ENCODE peak calls at places on chromosomes 4 and X, in four cellular contexts. One of them, this sample, is unnamed.

GRCh38 chr4:15691346-15692140 is 9.9 kb downstream of the FAM200B start:
- DNase-seq in dorsolateral prefrontal cortex: no peak
- DNase-seq in mammary epithelial cell: peak
- DNase-seq in HCT116: no peak
- DNase-seq in this sample: peak

GRCh38 chr4:125719987-125720386 is 405.2 kb downstream of the FAT4 start:
- DNase-seq in dorsolateral prefrontal cortex: no peak
- DNase-seq in mammary epithelial cell: no peak
- DNase-seq in HCT116: peak
- DNase-seq in this sample: no peak

GRCh38 chr4:183522821-183523220 is 18.0 kb downstream of the ING2 start:
- DNase-seq in dorsolateral prefrontal cortex: no peak
- DNase-seq in mammary epithelial cell: no peak
- DNase-seq in HCT116: no peak
- DNase-seq in this sample: no peak

GRCh38 chrX:40146471-40147398 is 49.0 kb upstream of the BCOR start:
- DNase-seq in dorsolateral prefrontal cortex: peak
- DNase-seq in mammary epithelial cell: no peak
- DNase-seq in HCT116: no peak
- DNase-seq in this sample: no peak

GRCh38 chr4:129087516-129087915 is 5.8 kb downstream of the SCLT1 start:
- DNase-seq in dorsolateral prefrontal cortex: no peak
- DNase-seq in mammary epithelial cell: no peak
- DNase-seq in HCT116: no peak
- DNase-seq in this sample: no peak

GRCh38 chr4:1381181-1381621 is 25.0 kb downstream of the NKX1-1 start:
- DNase-seq in dorsolateral prefrontal cortex: no peak
- DNase-seq in mammary epithelial cell: no peak
- DNase-seq in HCT116: no peak
- DNase-seq in this sample: no peak

GRCh38 chr4:73853246-73853704 is at the start of gene PF4V1:
- DNase-seq in dorsolateral prefrontal cortex: no peak
- DNase-seq in mammary epithelial cell: no peak
- DNase-seq in HCT116: no peak
- DNase-seq in this sample: no peak

GRCh38 chr4:15755321-15755750 is 22.8 kb upstream of the CD38 start:
- DNase-seq in dorsolateral prefrontal cortex: no peak
- DNase-seq in mammary epithelial cell: peak
- DNase-seq in HCT116: no peak
- DNase-seq in this sample: no peak

GRCh38 chr4:44738615-44739014 is 12.3 kb upstream of the GNPDA2 start:
- DNase-seq in dorsolateral prefrontal cortex: no peak
- DNase-seq in mammary epithelial cell: no peak
- DNase-seq in HCT116: no peak
- DNase-seq in this sample: no peak

GRCh38 chrX:30597258-30598012 is 19.9 kb upstream of the TASL start:
- DNase-seq in dorsolateral prefrontal cortex: no peak
- DNase-seq in mammary epithelial cell: no peak
- DNase-seq in HCT116: no peak
- DNase-seq in this sample: no peak

GRCh38 chr4:8271821-8272220 is 2.3 kb downstream of the HTRA3 start:
- DNase-seq in dorsolateral prefrontal cortex: no peak
- DNase-seq in mammary epithelial cell: no peak
- DNase-seq in HCT116: no peak
- DNase-seq in this sample: no peak

GRCh38 chrX:20442597-20442996 is 175.9 kb upstream of the RPS6KA3 start:
- DNase-seq in dorsolateral prefrontal cortex: peak
- DNase-seq in mammary epithelial cell: peak
- DNase-seq in HCT116: peak
- DNase-seq in this sample: peak

GRCh38 chr4:112213850-112214249 is 17.7 kb upstream of the AP1AR start:
- DNase-seq in dorsolateral prefrontal cortex: no peak
- DNase-seq in mammary epithelial cell: peak
- DNase-seq in HCT116: no peak
- DNase-seq in this sample: no peak

GRCh38 chrX:11395859-11396258 is 102.6 kb downstream of the AMELX start:
- DNase-seq in dorsolateral prefrontal cortex: no peak
- DNase-seq in mammary epithelial cell: no peak
- DNase-seq in HCT116: no peak
- DNase-seq in this sample: no peak

GRCh38 chr4:186719925-186720694 is 3.5 kb downstream of the FAT1 start:
- DNase-seq in dorsolateral prefrontal cortex: no peak
- DNase-seq in mammary epithelial cell: peak
- DNase-seq in HCT116: no peak
- DNase-seq in this sample: no peak

GRCh38 chrX:16826207-16826606 is 39.9 kb downstream of the TXLNG start:
- DNase-seq in dorsolateral prefrontal cortex: no peak
- DNase-seq in mammary epithelial cell: peak
- DNase-seq in HCT116: no peak
- DNase-seq in this sample: no peak

GRCh38 chr4:111943796-111944203 is 201.5 kb upstream of the FAM241A start:
- DNase-seq in dorsolateral prefrontal cortex: no peak
- DNase-seq in mammary epithelial cell: peak
- DNase-seq in HCT116: peak
- DNase-seq in this sample: no peak

GRCh38 chrX:9416562-9417319 is 48.1 kb upstream of the TBL1X start:
- DNase-seq in dorsolateral prefrontal cortex: no peak
- DNase-seq in mammary epithelial cell: no peak
- DNase-seq in HCT116: no peak
- DNase-seq in this sample: no peak

GRCh38 chr4:18935956-18936355 is 914.4 kb upstream of the LCORL start:
- DNase-seq in dorsolateral prefrontal cortex: no peak
- DNase-seq in mammary epithelial cell: no peak
- DNase-seq in HCT116: no peak
- DNase-seq in this sample: no peak

GRCh38 chrX:131393426-131393825 is 104.3 kb upstream of the IGSF1 start:
- DNase-seq in dorsolateral prefrontal cortex: no peak
- DNase-seq in mammary epithelial cell: no peak
- DNase-seq in HCT116: no peak
- DNase-seq in this sample: no peak

GRCh38 chrX:12814434-12814833 is 23.2 kb downstream of the PRPS2 start:
- DNase-seq in dorsolateral prefrontal cortex: peak
- DNase-seq in mammary epithelial cell: peak
- DNase-seq in HCT116: no peak
- DNase-seq in this sample: peak

GRCh38 chr4:18227880-18228279 is 206.3 kb upstream of the LCORL start:
- DNase-seq in dorsolateral prefrontal cortex: no peak
- DNase-seq in mammary epithelial cell: no peak
- DNase-seq in HCT116: no peak
- DNase-seq in this sample: no peak

GRCh38 chrX:65581661-65582339 is 47.2 kb upstream of the LAS1L start:
- DNase-seq in dorsolateral prefrontal cortex: peak
- DNase-seq in mammary epithelial cell: peak
- DNase-seq in HCT116: peak
- DNase-seq in this sample: no peak

GRCh38 chr4:5866841-5867782 is 25.8 kb downstream of the CRMP1 start:
- DNase-seq in dorsolateral prefrontal cortex: no peak
- DNase-seq in mammary epithelial cell: no peak
- DNase-seq in HCT116: no peak
- DNase-seq in this sample: no peak

GRCh38 chr4:179095585-179096228 is 1653.5 kb upstream of the AGA start:
- DNase-seq in dorsolateral prefrontal cortex: no peak
- DNase-seq in mammary epithelial cell: no peak
- DNase-seq in HCT116: no peak
- DNase-seq in this sample: no peak

GRCh38 chr4:99915449-99915848 is 21.2 kb upstream of the LAMTOR3 start:
- DNase-seq in dorsolateral prefrontal cortex: no peak
- DNase-seq in mammary epithelial cell: no peak
- DNase-seq in HCT116: no peak
- DNase-seq in this sample: no peak

GRCh38 chr4:153067376-153067775 is 131.3 kb downstream of the FHDC1 start:
- DNase-seq in dorsolateral prefrontal cortex: no peak
- DNase-seq in mammary epithelial cell: peak
- DNase-seq in HCT116: no peak
- DNase-seq in this sample: peak

GRCh38 chr4:74855879-74856278 is 61.6 kb upstream of the BTC start:
- DNase-seq in dorsolateral prefrontal cortex: no peak
- DNase-seq in mammary epithelial cell: peak
- DNase-seq in HCT116: no peak
- DNase-seq in this sample: no peak

GRCh38 chrX:153921511-153922285 is 4.4 kb downstream of the ARHGAP4 start:
- DNase-seq in dorsolateral prefrontal cortex: no peak
- DNase-seq in mammary epithelial cell: no peak
- DNase-seq in HCT116: no peak
- DNase-seq in this sample: no peak

GRCh38 chr4:78565971-78566372 is 14.4 kb downstream of the ANXA3 start:
- DNase-seq in dorsolateral prefrontal cortex: no peak
- DNase-seq in mammary epithelial cell: peak
- DNase-seq in HCT116: peak
- DNase-seq in this sample: no peak

GRCh38 chrX:16528620-16529019 is 121.3 kb upstream of the S100G start:
- DNase-seq in dorsolateral prefrontal cortex: no peak
- DNase-seq in mammary epithelial cell: no peak
- DNase-seq in HCT116: no peak
- DNase-seq in this sample: no peak

GRCh38 chr4:102493257-102493656 is 7.9 kb upstream of the NFKB1 start:
- DNase-seq in dorsolateral prefrontal cortex: no peak
- DNase-seq in mammary epithelial cell: no peak
- DNase-seq in HCT116: no peak
- DNase-seq in this sample: no peak

GRCh38 chrX:38379088-38379487 is 26.7 kb downstream of the OTC start:
- DNase-seq in dorsolateral prefrontal cortex: no peak
- DNase-seq in mammary epithelial cell: no peak
- DNase-seq in HCT116: no peak
- DNase-seq in this sample: no peak

GRCh38 chr4:153781717-153782416 is 7.0 kb downstream of the SFRP2 start:
- DNase-seq in dorsolateral prefrontal cortex: no peak
- DNase-seq in mammary epithelial cell: no peak
- DNase-seq in HCT116: no peak
- DNase-seq in this sample: peak

GRCh38 chrX:107935200-107935599 is 47.0 kb downstream of the TEX13B start:
- DNase-seq in dorsolateral prefrontal cortex: no peak
- DNase-seq in mammary epithelial cell: peak
- DNase-seq in HCT116: no peak
- DNase-seq in this sample: no peak
- H3K4me3 ChIP-seq in dorsolateral prefrontal cortex: peak
- H3K4me3 ChIP-seq in mammary epithelial cell: peak
- H3K4me3 ChIP-seq in HCT116: no peak
- H3K4me3 ChIP-seq in this sample: no peak

GRCh38 chr4:169009281-169010124 is 552 bp downstream of the CBR4 start:
- DNase-seq in dorsolateral prefrontal cortex: peak
- DNase-seq in mammary epithelial cell: peak
- DNase-seq in HCT116: peak
- DNase-seq in this sample: no peak
- TF ChIP-seq CTCF in dorsolateral prefrontal cortex: no peak
- TF ChIP-seq CTCF in mammary epithelial cell: peak
- TF ChIP-seq CTCF in HCT116: peak
- TF ChIP-seq CTCF in this sample: peak

GRCh38 chrX:136779346-136779781 is 1.4 kb downstream of the ARHGEF6 start:
- DNase-seq in dorsolateral prefrontal cortex: no peak
- DNase-seq in mammary epithelial cell: no peak
- DNase-seq in HCT116: no peak
- DNase-seq in this sample: no peak
- H3K4me3 ChIP-seq in dorsolateral prefrontal cortex: no peak
- H3K4me3 ChIP-seq in mammary epithelial cell: no peak
- H3K4me3 ChIP-seq in HCT116: no peak
- H3K4me3 ChIP-seq in this sample: peak

DNA sequence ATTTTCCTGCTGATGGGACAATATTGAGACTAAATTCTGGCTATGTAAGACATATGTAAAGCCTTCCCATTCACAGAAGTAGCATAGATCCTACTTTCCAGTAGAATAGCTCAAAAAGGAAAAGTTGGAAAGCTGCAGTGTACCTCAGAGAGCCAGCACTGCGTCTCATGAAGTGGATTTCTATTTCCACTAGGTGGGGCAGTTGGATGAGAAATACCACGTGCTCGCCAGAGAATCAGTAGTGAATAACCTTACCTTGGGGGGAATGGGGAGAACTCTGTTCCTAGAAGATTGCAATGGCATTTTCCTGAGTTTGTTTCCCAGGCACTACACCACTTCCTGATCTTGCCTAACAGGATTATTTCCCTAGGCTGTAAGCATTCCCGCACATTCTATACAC is 907.1 kb downstream of the FSTL5 start:
- DNase-seq in dorsolateral prefrontal cortex: no peak
- DNase-seq in mammary epithelial cell: no peak
- DNase-seq in HCT116: peak
- DNase-seq in this sample: no peak
- TF ChIP-seq CTCF in dorsolateral prefrontal cortex: no peak
- TF ChIP-seq CTCF in mammary epithelial cell: peak
- TF ChIP-seq CTCF in HCT116: no peak
- TF ChIP-seq CTCF in this sample: peak

DNA sequence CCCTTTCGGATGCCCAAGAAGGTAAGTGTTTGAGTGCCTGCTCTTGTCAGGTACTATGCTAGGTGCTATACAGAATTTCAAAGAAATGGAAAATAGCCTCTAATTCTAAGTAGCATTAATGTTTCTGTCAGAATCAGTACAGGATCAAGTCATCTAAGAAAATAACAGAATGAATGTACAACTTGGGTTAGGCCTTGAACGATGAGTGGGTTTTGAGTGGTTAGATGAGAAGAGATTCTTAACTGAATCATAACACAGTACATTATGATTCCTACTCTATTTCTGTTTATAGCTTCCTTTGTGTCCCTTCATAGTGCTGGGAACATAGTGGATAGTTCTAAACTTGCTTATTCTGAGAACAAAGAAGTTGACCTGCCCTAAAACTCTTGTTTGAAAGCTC is 253.9 kb downstream of the GLUD2 start:
- DNase-seq in dorsolateral prefrontal cortex: no peak
- DNase-seq in mammary epithelial cell: no peak
- DNase-seq in HCT116: no peak
- DNase-seq in this sample: no peak
- H3K4me3 ChIP-seq in dorsolateral prefrontal cortex: no peak
- H3K4me3 ChIP-seq in mammary epithelial cell: no peak
- H3K4me3 ChIP-seq in HCT116: no peak
- H3K4me3 ChIP-seq in this sample: no peak

This sample was measured in HFF-Myc.